ENCODE peak calls at places on chromosome 21, in nine cellular contexts. B is CD8-positive, alpha-beta memory T cell; R is MM.1S; J is AG04450; A is HL-60; Q is neuronal stem cell; K is epithelial cell of prostate; H is colonic mucosa; W is A549. X is an unnamed sample.
A peak's percentile ranks its signal among the peaks of the same experiment; 100 is the strongest.

GRCh38 chr21:40886931-40887330 is 40.0 kb upstream of the DSCAM start:
- DNase-seq in B (no peak), A (no peak), H (no peak), R (no peak), Q (no peak), J (no peak), K (peak; percentile 62), W (no peak), X (no peak)

GRCh38 chr21:20971296-20971921 is 26.8 kb upstream of the NCAM2 start:
- DNase-seq in A (peak; percentile 31), W (no peak), J (peak; percentile 2), H (peak; percentile 23), K (peak; percentile 5), Q (peak; percentile 23), R (peak; percentile 70), B (no peak), X (peak; percentile 42)

GRCh38 chr21:21213297-21213696 is 215.1 kb downstream of the NCAM2 start:
- DNase-seq in R (no peak), J (no peak), K (no peak), A (no peak), H (no peak), W (no peak), Q (no peak), B (no peak), X (no peak)

GRCh38 chr21:23963454-23963853 is 1643.8 kb downstream of the MRPL39 start:
- DNase-seq in K (no peak), A (no peak), J (peak; percentile 7), W (no peak), Q (no peak), H (no peak), B (no peak), R (no peak), X (no peak)

GRCh38 chr21:32930673-32931072 is 95.1 kb upstream of the OLIG2 start:
- DNase-seq in J (no peak), R (no peak), W (no peak), A (no peak), K (no peak), Q (no peak), H (peak; percentile 5), B (no peak), X (no peak)

GRCh38 chr21:36149788-36150187 is 6.8 kb upstream of the DOP1B start:
- DNase-seq in B (no peak), H (no peak), Q (no peak), J (no peak), K (no peak), W (no peak), R (no peak), A (no peak), X (no peak)

GRCh38 chr21:35829014-35829525 is 231.3 kb downstream of the SETD4 start:
- DNase-seq in A (peak; percentile 6), H (no peak), W (no peak), J (no peak), K (no peak), Q (no peak), B (no peak), R (no peak), X (no peak)

GRCh38 chr21:14988760-14989159 is 76.0 kb downstream of the NRIP1 start:
- DNase-seq in K (no peak), R (no peak), H (no peak), B (no peak), W (no peak), A (no peak), J (no peak), Q (no peak), X (no peak)

GRCh38 chr21:17673261-17674020 is 60.7 kb upstream of the BTG3 start:
- DNase-seq in A (no peak), B (no peak), W (no peak), J (no peak), K (peak; percentile 20), Q (no peak), R (no peak), H (no peak), X (no peak)

GRCh38 chr21:29025328-29025713 is 853 bp downstream of the USP16 start:
- DNase-seq in H (no peak), W (no peak), Q (no peak), R (no peak), B (no peak), J (no peak), K (no peak), A (no peak), X (no peak)

GRCh38 chr21:14707265-14708020 is 161.3 kb upstream of the SAMSN1 start:
- DNase-seq in Q (no peak), H (no peak), R (no peak), J (no peak), K (peak; percentile 52), B (no peak), A (no peak), W (no peak), X (no peak)

GRCh38 chr21:33327792-33328433 is 3.1 kb downstream of the IFNAR1 start:
- DNase-seq in Q (no peak), W (no peak), K (no peak), H (no peak), R (no peak), A (no peak), J (no peak), B (no peak), X (no peak)

GRCh38 chr21:36179145-36179544 is 22.5 kb downstream of the DOP1B start:
- DNase-seq in B (no peak), J (no peak), K (no peak), H (no peak), A (no peak), R (no peak), W (no peak), Q (no peak), X (no peak)

DNA sequence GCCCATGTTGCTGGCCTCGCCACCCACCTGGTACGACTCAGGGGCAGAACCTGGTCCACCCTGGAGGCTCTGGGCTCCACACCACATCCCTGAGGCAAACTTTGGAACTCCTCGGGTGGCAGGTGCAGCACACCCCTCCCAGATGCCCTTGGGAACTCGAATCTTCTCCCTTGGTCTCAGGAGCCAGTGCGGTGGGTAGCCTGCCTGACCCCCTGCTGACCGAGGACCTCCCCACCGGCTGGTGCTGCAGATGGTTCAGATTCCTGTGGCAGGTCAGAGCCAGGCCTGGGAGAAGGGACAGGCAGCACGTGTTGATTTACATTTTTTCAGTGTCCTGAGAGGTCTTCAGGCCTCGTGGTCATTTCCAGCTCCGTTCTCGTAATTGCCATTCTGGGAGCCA is 6.3 kb upstream of the CFAP410 start:
- DNase-seq in J (no peak), Q (no peak), A (no peak), B (no peak), K (no peak), H (no peak), R (no peak), W (no peak), X (no peak)
- H3K27ac ChIP-seq in J (no peak overlapping the region), Q (no peak overlapping the region), A (no peak overlapping the region), B (no peak overlapping the region), K (no peak overlapping the region), H (no peak overlapping the region), R (no peak overlapping the region), W (no peak overlapping the region), X (no peak overlapping the region)

DNA sequence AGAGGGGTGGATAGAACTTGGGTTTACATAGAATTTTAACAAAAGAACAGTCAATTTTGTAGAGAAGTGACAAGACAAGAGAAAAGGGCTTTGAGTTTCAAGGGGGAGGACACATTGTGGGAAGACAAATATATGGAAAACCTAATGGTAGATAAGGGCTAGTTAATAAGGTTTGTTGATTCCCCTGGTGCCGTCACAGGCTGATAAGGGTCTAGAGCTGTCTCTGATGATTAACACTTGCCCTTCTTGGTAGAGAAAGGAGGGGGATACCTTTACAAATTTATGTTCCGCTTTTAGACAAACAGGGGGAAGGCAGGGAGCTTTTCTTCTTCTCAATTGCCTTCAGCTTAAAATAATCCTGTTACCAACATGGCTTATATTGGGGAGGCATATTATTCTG is 124.3 kb downstream of the ETS2 start:
- DNase-seq in K (no peak), B (no peak), W (no peak), R (no peak), Q (no peak), H (no peak), J (no peak), A (peak; percentile 30), X (no peak)
- H3K27ac ChIP-seq in K (no peak overlapping the region), B (no peak overlapping the region), W (no peak overlapping the region), R (no peak overlapping the region), Q (no peak overlapping the region), H (no peak overlapping the region), J (no peak overlapping the region), A (peak overlapping the region; percentile 83), X (no peak overlapping the region)

DNA sequence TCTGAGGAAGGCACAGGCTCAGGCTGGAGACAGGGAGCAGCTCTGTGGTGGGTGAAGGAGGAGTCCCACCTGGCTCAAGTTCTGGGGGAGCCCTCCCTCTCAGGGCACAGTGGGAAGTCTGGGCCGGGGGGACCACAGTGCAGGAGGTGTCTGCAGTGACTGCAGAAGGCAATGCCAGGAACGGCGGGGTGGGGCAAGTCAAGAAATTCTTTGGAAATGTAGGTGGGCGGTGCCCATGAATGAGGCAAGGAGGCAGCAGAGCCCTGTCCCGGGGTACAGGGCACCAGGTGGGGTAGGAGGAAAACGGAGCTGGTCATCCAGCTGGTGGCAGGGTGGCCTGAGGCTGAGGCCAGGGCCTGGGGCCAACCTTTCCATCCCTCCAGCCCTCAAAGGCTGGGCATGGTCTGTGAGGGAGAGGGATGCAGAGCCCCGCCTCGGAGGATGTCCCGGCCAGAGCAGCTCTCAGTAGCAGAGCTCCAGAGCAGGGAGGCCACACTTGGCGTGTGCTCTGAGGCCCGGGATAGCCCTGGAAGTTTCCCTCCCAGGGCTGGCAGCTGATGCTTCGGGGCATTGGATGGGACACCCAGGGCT is 4.7 kb downstream of the TFF3 start:
- DNase-seq in J (no peak), R (no peak), Q (no peak), K (no peak), A (no peak), B (no peak), W (no peak), H (peak; percentile 70), X (no peak)
- H3K27ac ChIP-seq in J (no peak overlapping the region), R (no peak overlapping the region), Q (no peak overlapping the region), K (no peak overlapping the region), A (no peak overlapping the region), B (no peak overlapping the region), W (no peak overlapping the region), H (peak overlapping the region; percentile 23), X (no peak overlapping the region)

GRCh38 chr21:34528131-34528561 is 16.1 kb upstream of the KCNE1 start:
- DNase-seq in R (no peak), Q (no peak), K (no peak), W (no peak), J (no peak), B (no peak), A (no peak), H (no peak), X (no peak)
- H3K27ac ChIP-seq in R (no peak overlapping the region), Q (no peak overlapping the region), K (no peak overlapping the region), W (no peak overlapping the region), J (no peak overlapping the region), B (no peak overlapping the region), A (no peak overlapping the region), H (peak overlapping the region; percentile 93), X (peak overlapping the region; percentile 73)

GRCh38 chr21:31363720-31364119 is 19.7 kb upstream of the TIAM1 start:
- DNase-seq in W (no peak), K (no peak), B (peak; percentile 37), J (no peak), R (no peak), Q (no peak), A (no peak), H (no peak), X (no peak)
- H3K27ac ChIP-seq in W (no peak overlapping the region), K (no peak overlapping the region), B (no peak overlapping the region), J (no peak overlapping the region), R (no peak overlapping the region), Q (no peak overlapping the region), A (no peak overlapping the region), H (no peak overlapping the region), X (no peak overlapping the region)

X was measured in aorta.